ENCODE peak calls at places on chromosomes 13 and 19, in five cellular contexts. J is Peyer's patch, Q is mucosa of descending colon, P is psoas muscle, I is BJ. E is an unnamed sample.

GRCh38 chr13:75223981-75224742 is 257.8 kb downstream of the TBC1D4 start:
- DNase-seq in J (no peak), Q (no peak), P (no peak), I (no peak), E (no peak)

GRCh38 chr19:49403404-49404187 is 15.5 kb downstream of the KASH5 start:
- DNase-seq in J (no peak), Q (no peak), P (no peak), I (no peak), E (peak)

GRCh38 chr19:49335784-49336481 is 727 bp downstream of the CD37 start:
- DNase-seq in J (peak), Q (no peak), P (no peak), I (no peak), E (no peak)

GRCh38 chr13:33610471-33611015 is 207.4 kb upstream of the RFC3 start:
- DNase-seq in J (peak), Q (peak), P (peak), I (no peak), E (peak)

GRCh38 chr19:2399582-2399981 is 27.8 kb downstream of the TIMM13 start:
- DNase-seq in J (no peak), Q (no peak), P (no peak), I (no peak), E (no peak)

GRCh38 chr19:48498922-48499321 is 12.7 kb downstream of the LMTK3 start:
- DNase-seq in J (no peak), Q (no peak), P (no peak), I (no peak), E (no peak)

GRCh38 chr13:112685856-112686255 is 4.0 kb upstream of the ATP11A start:
- DNase-seq in J (no peak), Q (no peak), P (no peak), I (no peak), E (no peak)

GRCh38 chr13:113917096-113917495 is 53.2 kb upstream of the GAS6 start:
- DNase-seq in J (no peak), Q (no peak), P (no peak), I (no peak), E (no peak)

GRCh38 chr13:114080739-114081561 is 51.5 kb downstream of the RASA3 start:
- DNase-seq in J (no peak), Q (no peak), P (no peak), I (no peak), E (no peak)

GRCh38 chr13:114018461-114019055 is 44.7 kb upstream of the C13orf46 start:
- DNase-seq in J (no peak), Q (no peak), P (peak), I (no peak), E (no peak)

GRCh38 chr13:73331556-73331955 is 272.8 kb downstream of the KLF5 start:
- DNase-seq in J (no peak), Q (no peak), P (no peak), I (no peak), E (no peak)

GRCh38 chr13:43157796-43158195 is 134.4 kb downstream of the DNAJC15 start:
- DNase-seq in J (no peak), Q (no peak), P (no peak), I (no peak), E (no peak)

GRCh38 chr19:45419396-45419795 is 4.3 kb downstream of the ERCC1 start:
- DNase-seq in J (peak), Q (no peak), P (no peak), I (no peak), E (no peak)

GRCh38 chr19:16386619-16387240 is 62.1 kb downstream of the KLF2 start:
- DNase-seq in J (peak), Q (peak), P (no peak), I (no peak), E (peak)

GRCh38 chr13:59770451-59770850 is 393.3 kb downstream of the DIAPH3 start:
- DNase-seq in J (no peak), Q (no peak), P (no peak), I (no peak), E (no peak)

GRCh38 chr19:49887653-49888477 is 8.8 kb downstream of the IL4I1 start:
- DNase-seq in J (no peak), Q (no peak), P (no peak), I (no peak), E (no peak)

GRCh38 chr13:100129605-100130004 is 40.7 kb downstream of the PCCA start:
- DNase-seq in J (no peak), Q (no peak), P (no peak), I (no peak), E (no peak)

GRCh38 chr13:25170554-25171107 is 1.5 kb downstream of the AMER2 start:
- DNase-seq in J (no peak), Q (no peak), P (no peak), I (no peak), E (peak)
- H3K4me3 ChIP-seq in J (peak), Q (no peak), P (peak), I (no peak), E (peak)

DNA sequence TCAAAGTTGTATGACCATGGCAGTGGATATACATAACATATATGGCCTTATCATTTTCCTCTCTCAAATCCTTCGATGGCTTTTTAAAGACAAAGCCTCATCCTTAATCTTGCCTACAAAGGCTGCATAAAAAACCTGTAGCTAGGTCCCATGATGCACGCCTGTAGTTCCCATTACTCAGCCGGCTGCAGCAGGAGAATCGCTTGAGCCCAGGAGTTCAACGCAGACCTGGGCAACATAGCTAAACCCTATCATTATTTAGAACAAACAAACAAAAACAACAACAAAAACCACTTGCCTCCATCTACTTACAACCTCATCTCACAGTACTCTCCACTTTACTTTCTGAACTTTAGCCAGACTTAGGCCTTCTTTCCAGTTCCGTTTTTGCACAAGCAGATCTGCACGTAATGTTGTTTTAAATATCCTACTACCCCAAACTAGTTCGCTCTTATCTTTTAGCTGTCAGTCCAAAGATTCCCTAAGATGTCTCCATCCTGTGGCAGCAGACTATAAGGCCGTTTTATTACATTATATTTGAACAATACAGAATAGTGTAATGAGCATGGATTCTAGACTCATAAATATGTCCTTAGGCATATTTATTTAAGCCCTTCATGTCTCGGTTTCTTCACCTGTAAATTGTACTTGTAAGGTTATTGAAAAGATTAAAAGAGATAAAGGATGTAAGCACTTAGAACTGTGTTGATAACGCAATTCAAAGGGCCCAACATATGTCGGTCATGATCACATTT is 969 bp upstream of the POMP start:
- DNase-seq in J (no peak), Q (no peak), P (no peak), I (no peak), E (peak)
- TF ChIP-seq CTCF in J (no peak), Q (no peak), P (no peak), I (no peak), E (peak)

DNA sequence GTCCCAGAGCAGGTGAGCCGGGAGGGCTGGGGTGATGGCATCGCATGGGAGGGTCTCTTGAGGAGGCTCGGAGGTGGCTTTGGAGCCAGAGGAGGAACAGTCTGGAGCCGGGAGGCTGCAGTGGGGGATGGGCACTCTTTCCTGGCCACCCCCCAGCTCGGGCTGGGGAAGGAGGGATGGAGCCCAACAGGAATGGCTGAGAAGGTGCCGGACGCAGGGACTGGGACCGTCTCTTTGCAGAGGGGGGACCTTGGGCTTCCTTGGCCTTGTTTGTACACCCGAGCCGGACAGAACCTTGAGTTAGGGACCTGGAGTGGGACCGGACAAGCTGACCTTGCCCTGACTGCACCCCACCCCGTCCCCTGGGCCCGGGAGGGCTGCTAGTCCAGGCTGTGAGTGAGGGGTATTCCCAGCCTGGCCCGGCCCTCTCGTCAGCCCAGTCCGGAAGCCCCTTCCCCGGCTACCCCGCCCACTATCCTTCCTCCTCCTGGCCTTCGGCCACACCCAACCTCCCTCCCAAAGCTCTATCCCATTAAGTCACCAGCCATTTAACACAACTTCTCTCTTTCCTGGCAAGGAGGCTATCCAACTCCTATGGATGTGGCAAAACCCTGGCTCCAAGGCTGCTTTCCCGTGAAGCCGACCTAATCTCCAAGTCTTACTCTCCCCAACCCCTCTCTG is 863 bp upstream of the TBXA2R start:
- DNase-seq in J (no peak), Q (no peak), P (peak), I (no peak), E (no peak)
- H3K4me3 ChIP-seq in J (peak), Q (no peak), P (peak), I (peak), E (peak)

GRCh38 chr19:4744451-4745170 is 21.0 kb upstream of the DPP9 start:
- DNase-seq in J (no peak), Q (no peak), P (no peak), I (peak), E (peak)
- TF ChIP-seq CTCF in J (no peak), Q (no peak), P (no peak), I (no peak), E (no peak)

GRCh38 chr13:48629282-48629681 is 24.4 kb upstream of the CYSLTR2 start:
- DNase-seq in J (no peak), Q (peak), P (no peak), I (no peak), E (no peak)

GRCh38 chr13:48630791-48631190 is 22.9 kb upstream of the CYSLTR2 start:
- DNase-seq in J (no peak), Q (no peak), P (no peak), I (no peak), E (no peak)

GRCh38 chr13:48630291-48630690 is 23.4 kb upstream of the CYSLTR2 start:
- DNase-seq in J (no peak), Q (no peak), P (no peak), I (no peak), E (no peak)

GRCh38 chr13:48633695-48634094 is 20.0 kb upstream of the CYSLTR2 start:
- DNase-seq in J (no peak), Q (no peak), P (no peak), I (no peak), E (no peak)

GRCh38 chr13:48631441-48631840 is 22.3 kb upstream of the CYSLTR2 start:
- DNase-seq in J (no peak), Q (no peak), P (no peak), I (no peak), E (peak)
- H3K4me3 ChIP-seq in J (no peak), Q (no peak), P (no peak), I (no peak), E (no peak)

GRCh38 chr13:21817878-21818277 is 147.0 kb downstream of the FGF9 start:
- DNase-seq in J (no peak), Q (no peak), P (no peak), I (no peak), E (no peak)

GRCh38 chr13:21812192-21812626 is 141.3 kb downstream of the FGF9 start:
- DNase-seq in J (no peak), Q (no peak), P (no peak), I (no peak), E (no peak)

GRCh38 chr13:21813110-21813509 is 142.2 kb downstream of the FGF9 start:
- DNase-seq in J (no peak), Q (no peak), P (no peak), I (no peak), E (no peak)

DNA sequence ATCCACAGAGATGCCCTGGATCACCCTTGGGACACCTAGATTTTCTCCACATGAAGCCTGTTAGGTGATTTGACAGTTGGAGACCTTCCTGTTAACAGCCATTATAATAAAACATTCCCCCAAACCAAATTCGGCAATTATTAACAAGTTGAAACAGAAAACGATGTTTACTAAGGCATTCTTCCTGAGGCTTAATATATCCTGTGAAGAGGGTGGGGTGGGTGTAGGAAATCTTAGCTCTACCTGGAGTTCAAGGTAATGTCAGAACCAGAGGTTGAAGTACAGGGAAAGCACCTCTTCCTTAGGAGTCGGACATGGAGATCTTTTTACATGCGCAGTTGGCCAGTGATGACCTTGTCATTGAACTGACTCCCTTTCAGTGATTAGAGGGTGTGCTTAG is 143.0 kb downstream of the FGF9 start:
- DNase-seq in J (no peak), Q (no peak), P (no peak), I (no peak), E (no peak)
- TF ChIP-seq CTCF in J (no peak), Q (no peak), P (no peak), I (no peak), E (no peak)

DNA sequence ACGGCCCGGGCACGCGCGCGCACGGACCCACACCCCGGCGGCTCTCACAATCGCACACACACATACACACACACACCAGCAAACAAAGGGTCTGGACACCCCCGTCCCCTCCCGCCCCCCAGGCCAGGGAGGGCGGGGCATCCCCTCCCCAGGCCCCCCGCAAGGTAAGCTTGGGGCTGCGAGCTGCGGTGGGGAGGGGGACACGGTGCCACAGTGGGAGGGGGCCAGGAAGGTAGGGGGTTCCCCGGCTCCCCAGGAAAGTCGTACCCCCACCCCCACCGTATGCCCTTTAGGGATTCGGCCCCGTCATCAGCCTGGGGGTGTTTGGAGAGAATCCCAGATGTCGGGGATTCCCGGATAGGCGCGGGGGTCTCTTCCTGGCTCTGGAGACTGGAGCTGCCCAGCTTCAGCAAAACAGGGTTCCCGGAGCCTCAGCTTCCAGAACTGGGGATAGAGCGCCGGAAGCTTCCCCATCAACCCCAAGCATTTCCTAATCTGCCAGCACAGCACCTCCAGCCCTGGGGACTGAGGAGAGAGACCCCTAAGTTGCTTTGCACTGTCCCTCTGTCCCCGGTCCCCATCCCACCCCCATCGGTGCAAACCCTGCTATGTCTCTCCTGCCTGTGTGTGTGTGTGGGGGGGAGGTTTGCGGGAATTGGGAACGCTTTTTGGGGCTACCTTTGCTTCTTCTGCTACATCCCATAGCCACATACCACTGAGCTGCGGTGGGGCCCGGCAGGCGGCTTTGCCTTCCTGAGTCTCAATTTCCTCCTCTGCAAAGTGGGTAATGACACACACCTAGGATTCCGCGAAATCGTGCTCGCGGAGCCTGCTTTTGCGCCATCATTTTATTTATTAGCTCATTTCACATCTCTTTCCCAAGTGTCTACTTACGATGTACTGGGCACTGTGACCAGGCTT is 1.8 kb upstream of the CDC37 start:
- DNase-seq in J (no peak), Q (no peak), P (no peak), I (no peak), E (peak)
- H3K4me3 ChIP-seq in J (peak), Q (no peak), P (peak), I (peak), E (peak)

DNA sequence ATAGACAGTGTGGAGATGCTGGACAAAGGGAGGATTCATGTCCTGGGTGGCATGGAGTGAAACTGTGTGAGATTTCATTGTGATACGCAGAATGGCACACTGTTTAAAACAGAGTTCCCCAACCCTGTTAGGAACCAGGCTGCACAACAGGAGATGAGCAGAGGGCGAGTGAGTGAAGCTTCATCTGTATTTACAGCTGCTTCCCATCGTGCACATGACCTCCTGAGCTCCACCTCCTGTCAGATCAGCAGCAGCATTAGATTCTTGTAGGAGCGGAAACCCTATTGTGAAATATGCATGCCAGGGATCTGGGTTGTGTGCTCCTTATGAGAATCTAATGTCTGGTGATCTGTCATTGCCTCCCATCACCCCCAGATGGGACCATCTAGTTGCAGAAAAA is 72.5 kb downstream of the RAP2A start:
- DNase-seq in J (no peak), Q (peak), P (no peak), I (no peak), E (peak)
- TF ChIP-seq CTCF in J (no peak), Q (no peak), P (no peak), I (no peak), E (peak)

E was measured in choroid plexus epithelial cell.